ENCODE peak calls at places on chromosomes 16 and 17, in eight cellular contexts. D, Y, P, H, M, Q, A and G are unnamed samples.

GRCh38 chr17:27296427-27296979 is 2.6 kb downstream of the WSB1 start:
- DNase-seq in Y (no peak), P (no peak), M (no peak), D (peak; percentile 75), H (no peak), A (no peak), Q (no peak), G (no peak)

GRCh38 chr17:49443862-49444261 is 29.2 kb upstream of the PHB1 start:
- DNase-seq in M (no peak), A (no peak), P (no peak), D (peak; percentile 72), H (no peak), Y (no peak), Q (no peak), G (no peak)

GRCh38 chr17:43945074-43945824 is 3.0 kb upstream of the PPY start:
- DNase-seq in Y (no peak), Q (no peak), H (no peak), A (no peak), P (no peak), D (peak; percentile 35), M (no peak), G (no peak)

GRCh38 chr16:84380405-84380804 is 12.1 kb downstream of the ATP2C2 start:
- DNase-seq in A (no peak), P (peak; percentile 1), D (no peak), Y (no peak), Q (no peak), H (no peak), M (no peak), G (no peak)

GRCh38 chr17:15039366-15039765 is 225.8 kb downstream of the PMP22 start:
- DNase-seq in D (no peak), Y (no peak), M (no peak), Q (no peak), H (no peak), P (no peak), A (no peak), G (no peak)

GRCh38 chr16:73000020-73000906 is 47.7 kb downstream of the ZFHX3 start:
- DNase-seq in P (no peak), H (peak; percentile 89), A (peak; percentile 50), D (peak; percentile 72), M (no peak), Q (peak; percentile 50), Y (no peak), G (no peak)

GRCh38 chr17:43661699-43662431 is at the start of gene MEOX1:
- DNase-seq in Y (no peak), M (no peak), D (peak; percentile 89), A (no peak), H (no peak), P (no peak), Q (no peak), G (peak; percentile 69)

GRCh38 chr16:4468972-4469371 is 5.5 kb downstream of the NMRAL1 start:
- DNase-seq in A (no peak), H (no peak), Q (no peak), D (no peak), M (no peak), Y (no peak), P (no peak), G (no peak)

GRCh38 chr17:12605222-12605621 is 60.5 kb upstream of the MYOCD start:
- DNase-seq in M (no peak), A (no peak), Q (no peak), H (no peak), P (no peak), Y (no peak), D (peak; percentile 73), G (no peak)

GRCh38 chr17:83144421-83145357 is 65.3 kb downstream of the METRNL start:
- DNase-seq in Y (no peak), A (no peak), D (no peak), M (no peak), H (peak; percentile 93), Q (no peak), P (no peak), G (no peak)

GRCh38 chr17:55089955-55090573 is 121.5 kb downstream of the STXBP4 start:
- DNase-seq in Y (no peak), A (no peak), D (peak; percentile 48), Q (no peak), M (peak; percentile 3), H (no peak), P (no peak), G (peak; percentile 41)

GRCh38 chr17:48630009-48630924 is 4.1 kb upstream of the HOXB9 start:
- DNase-seq in H (no peak), P (no peak), Q (no peak), Y (no peak), M (no peak), A (no peak), D (no peak), G (no peak)

GRCh38 chr16:81623365-81624102 is 155.6 kb upstream of the PLCG2 start:
- DNase-seq in M (peak; percentile 73), P (no peak), H (no peak), Q (peak; percentile 45), D (no peak), Y (no peak), A (peak; percentile 46), G (peak; percentile 78)

GRCh38 chr16:89047331-89048086 is 46.1 kb upstream of the ACSF3 start:
- DNase-seq in Q (no peak), D (no peak), A (no peak), H (no peak), M (no peak), P (no peak), Y (no peak), G (no peak)

GRCh38 chr17:55324296-55324978 is 59.7 kb downstream of the HLF start:
- DNase-seq in M (no peak), P (no peak), H (no peak), A (no peak), Q (no peak), Y (no peak), D (no peak), G (no peak)

DNA sequence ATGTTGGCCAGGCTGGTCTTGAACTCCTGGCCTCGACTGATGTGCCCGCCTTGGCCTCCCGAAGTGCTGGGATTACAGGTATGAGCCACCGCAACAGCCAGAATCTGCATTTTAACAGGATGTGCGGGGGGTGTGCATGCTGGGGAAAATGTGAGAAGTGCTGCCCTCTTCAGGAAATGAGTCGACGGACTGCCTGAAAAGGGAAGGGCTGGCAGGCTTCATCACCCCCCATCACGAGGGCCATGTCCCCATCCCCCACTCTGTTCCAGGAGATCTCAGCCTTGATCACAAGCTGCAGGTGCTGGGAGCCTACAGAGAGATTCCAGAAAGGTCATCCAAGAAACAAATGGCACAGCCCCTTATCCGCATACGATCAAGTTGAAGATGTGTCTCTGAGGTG is 195.3 kb upstream of the RPL38 start:
- DNase-seq in D (no peak), A (no peak), Y (no peak), M (peak; percentile 59), P (no peak), Q (peak; percentile 22), H (no peak), G (no peak)
- TF ChIP-seq CTCF in D (no peak), A (no peak), Y (no peak), M (peak; percentile 52), P (no peak), Q (peak; percentile 46), H (no peak), G (peak; percentile 36)

GRCh38 chr16:56336711-56337110 is 88.6 kb downstream of the AMFR start:
- DNase-seq in Q (no peak), D (no peak), Y (no peak), H (no peak), P (no peak), M (no peak), A (no peak), G (no peak)

GRCh38 chr16:56337858-56338325 is 87.5 kb downstream of the AMFR start:
- DNase-seq in P (no peak), M (no peak), H (no peak), A (no peak), Q (no peak), D (no peak), Y (no peak), G (no peak)

GRCh38 chr16:56334761-56335160 is 90.6 kb downstream of the AMFR start:
- DNase-seq in H (no peak), Y (no peak), P (no peak), A (no peak), M (no peak), Q (no peak), D (no peak), G (no peak)

GRCh38 chr16:56337131-56337857 is 88.1 kb downstream of the AMFR start:
- DNase-seq in Y (no peak), M (no peak), P (no peak), A (no peak), D (no peak), H (no peak), Q (no peak), G (no peak)

GRCh38 chr16:56336071-56336688 is 89.2 kb downstream of the AMFR start:
- DNase-seq in P (no peak), A (no peak), H (no peak), Y (no peak), M (no peak), Q (no peak), D (no peak), G (no peak)
- TF ChIP-seq CTCF in P (no peak), A (no peak), H (no peak), Y (no peak), M (no peak), Q (no peak), D (no peak), G (no peak)

GRCh38 chr17:3037259-3037658 is 26.1 kb downstream of the OR1D5 start:
- DNase-seq in Q (no peak), Y (no peak), P (no peak), A (no peak), D (no peak), M (no peak), H (no peak), G (no peak)

GRCh38 chr17:3036800-3037199 is 26.6 kb downstream of the OR1D5 start:
- DNase-seq in D (no peak), A (no peak), Y (no peak), P (no peak), M (no peak), H (peak; percentile 69), Q (no peak), G (no peak)

GRCh38 chr17:3035256-3035967 is 28.0 kb downstream of the OR1D5 start:
- DNase-seq in Q (no peak), D (no peak), P (no peak), Y (no peak), M (no peak), A (no peak), H (peak; percentile 78), G (no peak)

GRCh38 chr17:3034578-3034920 is 28.9 kb downstream of the OR1D5 start:
- DNase-seq in D (no peak), P (no peak), A (no peak), M (no peak), Y (no peak), H (peak; percentile 79), Q (no peak), G (no peak)

DNA sequence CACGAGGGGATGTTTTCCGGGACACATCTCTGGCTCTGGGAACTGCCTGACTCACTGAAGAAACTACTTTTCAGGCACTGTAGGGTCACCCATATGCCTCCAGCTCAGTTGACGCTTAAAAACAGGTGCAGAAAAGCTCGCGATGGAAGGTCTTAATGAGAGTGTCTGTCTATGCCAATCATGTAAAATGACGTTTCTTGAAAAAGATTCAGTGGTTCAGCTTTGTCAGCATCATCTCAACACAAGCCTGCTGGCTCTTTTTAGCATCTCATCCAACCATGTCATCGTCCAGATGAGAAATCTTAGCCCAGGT is 27.5 kb downstream of the OR1D5 start:
- DNase-seq in Q (no peak), M (no peak), D (no peak), P (no peak), Y (no peak), H (no peak), A (no peak), G (no peak)
- TF ChIP-seq CTCF in Q (no peak), M (no peak), D (no peak), P (no peak), Y (no peak), H (no peak), A (no peak), G (no peak)

GRCh38 chr17:3857261-3858105 is 11.4 kb upstream of the NCBP3 start:
- DNase-seq in P (no peak), Q (no peak), A (peak; percentile 55), D (no peak), Y (no peak), H (no peak), M (no peak), G (no peak)
- TF ChIP-seq CTCF in P (no peak), Q (no peak), A (no peak), D (no peak), Y (no peak), H (no peak), M (no peak), G (no peak)